ENCODE peak calls at places on chromosome 10, in ten cellular contexts. B, Q, P, A, Z, O, E, S, I and W are unnamed samples. For H3K27me3, the result is how much of the 10 kb centered on the place peaks cover.

GRCh38 chr10:11164806-11165590 is 147.3 kb downstream of the CELF2 start:
- DNase-seq in O (peak), E (peak), Z (peak), Q (peak), S (peak), B (peak), I (peak), A (peak), P (peak), W (peak)

GRCh38 chr10:48462482-48463020 is 142.3 kb downstream of the ARHGAP22 start:
- DNase-seq in B (peak), A (no peak), P (no peak), O (no peak), Z (no peak), Q (no peak), E (no peak), I (no peak), S (no peak), W (no peak)

GRCh38 chr10:132117146-132117545 is 51.4 kb downstream of the JAKMIP3 start:
- DNase-seq in B (no peak), E (no peak), S (no peak), O (peak), Z (no peak), P (no peak), Q (no peak), A (no peak), I (peak), W (no peak)

GRCh38 chr10:87841215-87841614 is 22.1 kb downstream of the KLLN start:
- DNase-seq in Z (no peak), B (no peak), O (no peak), S (no peak), I (no peak), A (no peak), P (no peak), E (no peak), Q (no peak), W (no peak)

GRCh38 chr10:87761892-87762291 is 56.1 kb downstream of the ATAD1 start:
- DNase-seq in A (no peak), S (peak), I (no peak), P (no peak), E (no peak), B (no peak), Q (no peak), O (no peak), Z (peak), W (no peak)

GRCh38 chr10:10792681-10793080 is 225.0 kb upstream of the CELF2 start:
- DNase-seq in A (no peak), O (no peak), E (peak), Z (peak), S (no peak), B (no peak), P (peak), I (no peak), Q (no peak), W (peak)

GRCh38 chr10:74332398-74332797 is 181.4 kb downstream of the ADK start:
- DNase-seq in B (no peak), O (no peak), I (no peak), P (no peak), E (no peak), S (no peak), A (no peak), Q (no peak), Z (no peak), W (no peak)

GRCh38 chr10:114284346-114285071 is 45.5 kb downstream of the VWA2 start:
- DNase-seq in S (no peak), E (no peak), B (no peak), Z (no peak), P (no peak), Q (no peak), A (no peak), O (peak), I (peak), W (no peak)

GRCh38 chr10:131090761-131091661 is 220.5 kb downstream of the TCERG1L start:
- DNase-seq in I (no peak), A (no peak), Z (no peak), Q (peak), E (no peak), B (no peak), O (no peak), S (no peak), P (no peak), W (no peak)

GRCh38 chr10:44962870-44963738 is 3.5 kb downstream of the RASSF4 start:
- DNase-seq in B (peak), P (peak), S (peak), O (peak), Z (no peak), E (no peak), I (peak), A (no peak), Q (peak), W (no peak)

GRCh38 chr10:129078322-129078721 is 388.7 kb upstream of the MGMT start:
- DNase-seq in Q (no peak), B (no peak), O (no peak), S (no peak), Z (no peak), I (no peak), E (no peak), P (no peak), A (no peak), W (no peak)

GRCh38 chr10:126240483-126240882 is 147.8 kb downstream of the ADAM12 start:
- DNase-seq in O (no peak), B (peak), I (no peak), S (no peak), Z (peak), P (peak), Q (no peak), A (no peak), E (no peak), W (no peak)

GRCh38 chr10:114246679-114247305 is 7.7 kb downstream of the VWA2 start:
- DNase-seq in A (no peak), S (no peak), B (no peak), Q (no peak), I (no peak), Z (peak), P (no peak), O (no peak), E (no peak), W (no peak)

GRCh38 chr10:110211455-110211843 is 4.0 kb downstream of the MXI1 start:
- DNase-seq in E (no peak), P (no peak), A (no peak), B (no peak), Z (no peak), Q (no peak), I (no peak), O (no peak), S (no peak), W (no peak)

GRCh38 chr10:26621889-26622681 is 75.4 kb upstream of the PDSS1 start:
- DNase-seq in S (peak), Q (no peak), B (peak), Z (peak), I (peak), E (no peak), O (peak), P (peak), A (peak), W (peak)

GRCh38 chr10:130337305-130337640 is 201.1 kb downstream of the GLRX3 start:
- DNase-seq in I (no peak), Z (no peak), E (no peak), P (no peak), O (no peak), B (no peak), S (peak), Q (no peak), A (no peak), W (no peak)

GRCh38 chr10:30756151-30756550 is 126.6 kb upstream of the LYZL2 start:
- DNase-seq in B (no peak), O (no peak), Q (no peak), S (no peak), Z (no peak), I (no peak), A (no peak), E (no peak), P (no peak), W (no peak)

GRCh38 chr10:96442017-96442643 is 71.6 kb downstream of the TLL2 start:
- DNase-seq in Z (no peak), P (peak), B (no peak), I (no peak), Q (no peak), E (no peak), A (no peak), O (no peak), S (no peak), W (no peak)

GRCh38 chr10:12635127-12635541 is 285.8 kb downstream of the CAMK1D start:
- DNase-seq in O (no peak), Q (no peak), A (no peak), B (no peak), I (no peak), S (no peak), P (no peak), E (no peak), Z (no peak), W (no peak)

GRCh38 chr10:120131183-120131582 is 238.7 kb downstream of the SEC23IP start:
- DNase-seq in Z (peak), O (no peak), I (no peak), E (no peak), B (no peak), Q (peak), A (no peak), P (peak), S (no peak), W (no peak)

GRCh38 chr10:117134084-117135025 is 3.7 kb downstream of the VAX1 start:
- DNase-seq in P (peak), O (no peak), B (no peak), I (no peak), E (no peak), S (no peak), A (no peak), Q (no peak), Z (peak), W (no peak)

GRCh38 chr10:10007972-10008371 is 1009.7 kb upstream of the CELF2 start:
- DNase-seq in S (no peak), E (no peak), O (no peak), I (no peak), B (peak), Z (no peak), Q (peak), A (no peak), P (no peak), W (no peak)

GRCh38 chr10:127349737-127350136 is 153.3 kb upstream of the INSYN2A start:
- DNase-seq in A (no peak), I (no peak), E (peak), Q (no peak), B (no peak), Z (no peak), P (no peak), O (no peak), S (no peak), W (no peak)

GRCh38 chr10:133166828-133167692 is 7.0 kb downstream of the KNDC1 start:
- DNase-seq in A (no peak), Z (no peak), I (no peak), O (peak), B (no peak), S (no peak), P (no peak), Q (no peak), E (no peak), W (no peak)

GRCh38 chr10:76628801-76629200 is 1008.8 kb downstream of the KCNMA1 start:
- DNase-seq in O (no peak), Z (no peak), B (no peak), S (no peak), P (no peak), I (no peak), E (no peak), A (no peak), Q (no peak), W (no peak)

GRCh38 chr10:72330059-72330426 is 24.7 kb downstream of the DNAJB12 start:
- DNase-seq in B (no peak), Z (peak), A (no peak), S (no peak), O (no peak), P (no peak), E (no peak), I (no peak), Q (no peak), W (no peak)

GRCh38 chr10:82883588-82883987 is 1008.6 kb downstream of the NRG3 start:
- DNase-seq in O (no peak), P (no peak), E (no peak), S (no peak), Q (no peak), Z (no peak), B (no peak), I (no peak), A (no peak), W (no peak)

DNA sequence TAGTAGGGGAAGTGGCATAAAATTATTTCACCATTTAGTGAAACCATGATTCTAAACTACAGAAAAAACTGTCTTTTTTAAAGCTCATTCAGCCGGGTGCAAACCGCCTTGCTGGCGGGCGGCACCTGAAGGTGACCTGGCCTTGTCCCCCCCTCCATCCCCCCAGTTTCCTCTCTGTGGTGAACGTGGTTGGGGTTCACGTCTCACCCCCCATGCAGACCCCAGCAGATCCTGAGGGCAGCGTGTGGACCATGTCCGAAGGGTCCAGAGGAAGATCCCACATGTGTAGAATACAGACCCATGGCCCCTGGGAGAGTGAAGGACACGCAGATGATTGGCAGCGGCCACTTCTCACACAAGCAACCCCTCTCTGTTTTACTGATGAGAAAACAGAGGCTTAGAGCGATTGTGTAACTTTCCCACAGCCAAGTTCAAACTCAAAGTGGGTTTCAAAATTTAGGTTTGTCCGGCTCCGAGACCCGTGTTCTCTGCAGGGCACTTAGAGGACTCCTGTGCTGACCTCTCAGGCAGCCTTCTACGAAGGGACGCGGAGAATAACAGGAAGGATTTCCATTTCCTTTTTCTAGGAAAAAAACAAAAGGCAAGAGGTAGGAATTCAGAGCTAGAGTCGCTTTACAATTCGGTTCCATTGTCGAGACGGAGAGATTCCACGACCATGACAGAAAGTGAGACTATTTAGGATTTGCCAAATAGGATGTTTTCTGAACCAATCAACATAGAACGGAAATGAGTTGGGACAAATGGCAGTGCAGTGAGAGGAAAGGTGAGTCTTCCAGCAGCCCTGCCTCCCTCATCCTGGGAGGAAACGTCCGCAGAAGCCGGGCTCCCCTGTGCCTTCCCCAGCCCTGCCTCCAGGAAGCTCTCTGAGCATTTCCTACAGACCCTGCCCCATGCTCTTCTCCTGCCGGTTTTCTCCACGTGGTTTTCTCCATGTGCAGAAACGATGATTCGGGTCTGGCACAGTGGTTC is 67.6 kb upstream of the PITRM1 start:
- DNase-seq in A (no peak), Q (no peak), E (no peak), I (no peak), P (no peak), B (no peak), S (no peak), O (no peak), Z (no peak), W (no peak)
- TF ChIP-seq CTCF in A (no peak), Q (no peak), E (no peak), I (no peak), P (no peak), B (peak), S (no peak), O (no peak), Z (no peak), W (no peak)

GRCh38 chr10:99536400-99537254 is 3.9 kb downstream of the NKX2-3 start:
- DNase-seq in Q (no peak), E (no peak), P (peak), I (no peak), S (no peak), A (no peak), Z (no peak), B (no peak), O (peak), W (no peak)
- H3K27me3 ChIP-seq in Q (under half), E (half or more), P (half or more), I (half or more), S (half or more), A (half or more), Z (half or more), B (half or more), O (under half), W (half or more)

GRCh38 chr10:100912609-100913469 is at the start of gene SLF2:
- DNase-seq in I (peak), S (peak), Q (peak), P (peak), Z (peak), O (peak), E (peak), B (peak), A (peak), W (peak)
- TF ChIP-seq CTCF in I (peak), S (no peak), Q (no peak), P (no peak), Z (no peak), O (no peak), E (no peak), B (peak), A (no peak), W (no peak)

DNA sequence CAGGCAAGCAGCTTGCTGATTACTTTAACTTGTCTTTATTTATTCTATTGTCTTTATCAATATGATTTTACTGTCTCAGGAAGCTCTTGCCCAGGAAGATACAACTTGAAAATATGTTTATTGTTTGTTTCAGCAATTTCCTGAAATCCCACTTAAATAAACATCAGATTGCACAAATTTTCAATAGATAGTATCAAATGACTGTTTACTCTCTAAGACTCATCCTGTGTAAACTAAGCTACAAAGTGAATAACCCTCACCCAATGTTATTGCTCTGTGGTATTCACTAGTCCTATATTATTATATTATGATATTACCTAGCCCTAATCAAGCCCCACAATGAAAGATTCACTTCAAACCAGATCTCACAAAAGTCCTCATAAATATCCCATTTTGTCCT is 130.4 kb upstream of the HPS1 start:
- DNase-seq in E (no peak), Z (no peak), O (no peak), Q (no peak), B (no peak), I (no peak), P (no peak), A (no peak), S (no peak), W (no peak)
- H3K27me3 ChIP-seq in E (under half), Z (under half), O (under half), Q (under half), B (under half), I (under half), P (under half), A (under half), S (under half), W (under half)

GRCh38 chr10:24561453-24561852 is 162.2 kb downstream of the ARHGAP21 start:
- DNase-seq in S (no peak), A (no peak), B (no peak), Z (no peak), I (no peak), O (no peak), E (no peak), P (no peak), Q (no peak), W (no peak)

GRCh38 chr10:24553051-24553612 is 170.6 kb downstream of the ARHGAP21 start:
- DNase-seq in Z (no peak), O (no peak), Q (no peak), A (no peak), B (no peak), E (no peak), I (no peak), S (no peak), P (no peak), W (no peak)

GRCh38 chr10:24556137-24556536 is 167.6 kb downstream of the ARHGAP21 start:
- DNase-seq in A (no peak), B (no peak), P (no peak), I (no peak), O (no peak), Z (no peak), S (no peak), Q (no peak), E (no peak), W (no peak)

GRCh38 chr10:24554036-24554435 is 169.7 kb downstream of the ARHGAP21 start:
- DNase-seq in Z (no peak), E (no peak), P (no peak), B (no peak), O (no peak), I (no peak), S (no peak), A (no peak), Q (no peak), W (no peak)

DNA sequence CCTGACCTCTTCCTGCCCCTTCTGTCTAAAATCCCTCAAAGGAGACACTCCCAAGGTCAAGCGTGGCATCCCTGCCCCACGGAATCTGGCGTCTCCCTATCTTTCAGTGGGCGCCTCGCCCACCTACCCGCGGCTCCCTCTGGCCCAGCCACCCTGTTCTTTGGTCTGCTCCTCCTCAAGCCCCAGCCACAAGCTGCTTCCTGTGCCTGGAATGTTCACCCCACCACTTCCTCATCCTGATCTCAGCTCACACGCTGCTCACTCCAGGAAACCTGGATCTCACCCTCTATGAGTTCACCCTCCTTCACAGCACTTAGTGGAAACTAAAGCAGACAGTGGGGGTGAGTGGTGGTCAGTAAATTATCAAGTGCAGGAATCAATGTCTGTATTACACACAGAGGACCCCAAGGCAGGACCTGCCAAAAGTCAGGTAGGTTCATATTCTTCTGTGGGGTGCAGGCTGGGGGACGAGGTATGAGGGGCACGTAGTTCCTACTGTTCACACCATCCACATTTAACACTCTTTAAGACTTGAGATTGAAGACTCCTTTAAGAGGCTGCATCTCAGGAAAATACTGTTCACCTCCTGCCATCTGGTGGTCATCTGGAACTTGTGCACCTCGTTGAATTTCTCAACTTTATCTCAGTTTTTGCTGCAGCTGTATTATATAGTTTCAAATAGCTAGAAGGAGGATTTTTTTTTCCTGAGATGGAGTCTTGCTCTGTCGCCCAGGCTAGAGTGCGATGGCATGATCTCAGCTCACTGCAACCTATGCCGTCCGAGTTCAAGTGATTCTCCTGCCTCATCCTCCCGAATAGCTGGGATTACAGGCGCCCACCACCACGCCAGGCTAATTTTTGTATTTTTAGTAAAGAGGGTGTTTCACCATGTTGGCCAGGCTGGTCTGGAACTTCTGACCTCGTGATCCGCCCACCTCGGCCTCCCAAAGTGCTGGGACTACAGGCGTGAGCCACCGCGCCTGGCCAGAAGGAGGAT is 166.6 kb downstream of the ARHGAP21 start:
- DNase-seq in B (no peak), P (peak), E (peak), Q (peak), A (no peak), Z (peak), S (no peak), I (no peak), O (no peak), W (peak)
- TF ChIP-seq CTCF in B (peak), P (peak), E (peak), Q (peak), A (peak), Z (peak), S (peak), I (peak), O (peak), W (peak)